ENCODE peak calls at places on chromosomes 11 and 22, in five cellular contexts. M is CD8-positive, alpha-beta T cell; L is fibroblast of mammary gland; T is WERI-Rb-1; Y is right lobe of liver. Q is an unnamed sample.

GRCh38 chr11:103024086-103024485 is 67.9 kb downstream of the DCUN1D5 start:
- DNase-seq in Y (no peak), T (no peak), L (no peak), M (no peak), Q (no peak)

GRCh38 chr11:104661901-104662300 is 236.4 kb downstream of the CASP12 start:
- DNase-seq in L (no peak), M (no peak), T (no peak), Y (no peak), Q (no peak)

GRCh38 chr11:62677160-62677559 is 1.7 kb downstream of the UBXN1 start:
- DNase-seq in L (no peak), Y (no peak), M (no peak), T (no peak), Q (no peak)

GRCh38 chr11:7892751-7893356 is 38.2 kb downstream of the OR10A6 start:
- DNase-seq in T (no peak), Y (no peak), L (peak), M (no peak), Q (no peak)

GRCh38 chr11:86931965-86932332 is 23.2 kb downstream of the FZD4 start:
- DNase-seq in Y (no peak), L (peak), T (no peak), M (no peak), Q (no peak)

GRCh38 chr11:110305169-110306018 is 9.0 kb upstream of the RDX start:
- DNase-seq in Y (no peak), T (no peak), L (no peak), M (no peak), Q (no peak)

GRCh38 chr11:39817248-39817647 is 1642.2 kb downstream of the LRRC4C start:
- DNase-seq in T (no peak), Y (peak), L (no peak), M (no peak), Q (no peak)

GRCh38 chr11:108927791-108928545 is 263.1 kb downstream of the DDX10 start:
- DNase-seq in L (peak), T (no peak), Y (no peak), M (no peak), Q (no peak)

GRCh38 chr22:50311606-50312351 is 4.3 kb upstream of the PLXNB2 start:
- DNase-seq in Y (no peak), T (no peak), M (no peak), L (no peak), Q (no peak)

GRCh38 chr22:30422481-30423295 is 2.9 kb upstream of the MTFP1 start:
- DNase-seq in T (peak), L (peak), Y (peak), M (no peak), Q (no peak)

GRCh38 chr11:6587360-6587953 is 16.0 kb downstream of the RRP8 start:
- DNase-seq in L (no peak), T (no peak), Y (peak), M (no peak), Q (no peak)

GRCh38 chr11:108693852-108694251 is 29.0 kb downstream of the DDX10 start:
- DNase-seq in M (no peak), T (no peak), L (peak), Y (no peak), Q (no peak)

GRCh38 chr11:11072067-11072466 is 214.2 kb upstream of the ZBED5 start:
- DNase-seq in M (no peak), Y (no peak), T (no peak), L (no peak), Q (no peak)

GRCh38 chr11:32318071-32318815 is 117.1 kb downstream of the WT1 start:
- DNase-seq in T (no peak), M (no peak), L (no peak), Y (no peak), Q (no peak)

GRCh38 chr22:20130319-20130718 is 1.3 kb upstream of the ZDHHC8 start:
- DNase-seq in T (no peak), Y (no peak), L (no peak), M (no peak), Q (no peak)

GRCh38 chr11:28808771-28809170 is 700.6 kb downstream of the METTL15 start:
- DNase-seq in M (no peak), Y (no peak), L (no peak), T (no peak), Q (no peak)

GRCh38 chr11:8934735-8935478 is 2.2 kb upstream of the C11orf16 start:
- DNase-seq in L (peak), T (peak), Y (no peak), M (no peak), Q (no peak)

GRCh38 chr11:72751293-72752087 is 718 bp downstream of the ARAP1 start:
- DNase-seq in Y (no peak), M (no peak), T (no peak), L (no peak), Q (no peak)

GRCh38 chr11:86663741-86664140 is 8.7 kb downstream of the ME3 start:
- DNase-seq in M (no peak), Y (no peak), L (no peak), T (no peak), Q (no peak)

GRCh38 chr11:15967966-15968365 is 388.4 kb downstream of the SOX6 start:
- DNase-seq in M (no peak), T (no peak), Y (no peak), L (peak), Q (no peak)

GRCh38 chr11:3947084-3947483 is 91.6 kb downstream of the STIM1 start:
- DNase-seq in T (no peak), L (peak), Y (no peak), M (peak), Q (no peak)

GRCh38 chr11:48001438-48002021 is 21.2 kb downstream of the PTPRJ start:
- DNase-seq in L (peak), M (peak), T (no peak), Y (peak), Q (no peak)

GRCh38 chr11:2586091-2586792 is 113.6 kb downstream of the KCNQ1OT1 start:
- DNase-seq in L (no peak), M (no peak), Y (peak), T (no peak), Q (peak)

GRCh38 chr11:45560153-45560934 is 105.1 kb downstream of the CHST1 start:
- DNase-seq in L (peak), T (peak), M (no peak), Y (no peak), Q (no peak)

GRCh38 chr11:29783506-29783905 is 233.3 kb downstream of the KCNA4 start:
- DNase-seq in L (no peak), T (no peak), M (no peak), Y (no peak), Q (no peak)

GRCh38 chr11:94132152-94132558 is 3.5 kb downstream of the PANX1 start:
- DNase-seq in L (peak), T (no peak), Y (no peak), M (no peak), Q (no peak)

GRCh38 chr11:9120659-9121350 is 29.4 kb upstream of the SCUBE2 start:
- DNase-seq in L (no peak), M (no peak), Y (no peak), T (peak), Q (no peak)

GRCh38 chr22:45859231-45860161 is 117.5 kb downstream of the WNT7B start:
- DNase-seq in M (no peak), T (no peak), Y (no peak), L (peak), Q (no peak)

GRCh38 chr22:30187726-30188407 is 58.7 kb downstream of the LIF start:
- DNase-seq in Y (no peak), L (peak), M (no peak), T (no peak), Q (no peak)

DNA sequence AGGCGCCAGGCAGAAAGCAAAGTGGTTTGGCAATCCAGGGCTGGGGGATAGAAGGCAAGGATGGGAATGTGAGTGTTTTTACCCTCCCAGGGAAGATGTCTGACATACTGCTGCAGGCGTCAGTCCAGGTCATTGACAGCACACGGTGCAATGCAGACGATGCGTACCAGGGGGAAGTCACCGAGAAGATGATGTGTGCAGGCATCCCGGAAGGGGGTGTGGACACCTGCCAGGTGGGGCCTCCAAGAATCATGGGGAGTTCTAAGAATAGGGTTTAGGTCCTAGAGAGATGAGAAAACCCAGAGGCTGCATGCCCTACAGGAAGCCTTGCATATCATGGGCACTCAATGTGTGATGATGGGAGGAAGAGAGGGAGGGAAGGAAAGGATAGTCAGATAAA is 28.3 kb upstream of the SMIM35 start:
- DNase-seq in T (no peak), Y (no peak), L (no peak), M (no peak), Q (no peak)
- TF ChIP-seq CTCF in T (no peak), Y (no peak), L (no peak), M (no peak), Q (no peak)

DNA sequence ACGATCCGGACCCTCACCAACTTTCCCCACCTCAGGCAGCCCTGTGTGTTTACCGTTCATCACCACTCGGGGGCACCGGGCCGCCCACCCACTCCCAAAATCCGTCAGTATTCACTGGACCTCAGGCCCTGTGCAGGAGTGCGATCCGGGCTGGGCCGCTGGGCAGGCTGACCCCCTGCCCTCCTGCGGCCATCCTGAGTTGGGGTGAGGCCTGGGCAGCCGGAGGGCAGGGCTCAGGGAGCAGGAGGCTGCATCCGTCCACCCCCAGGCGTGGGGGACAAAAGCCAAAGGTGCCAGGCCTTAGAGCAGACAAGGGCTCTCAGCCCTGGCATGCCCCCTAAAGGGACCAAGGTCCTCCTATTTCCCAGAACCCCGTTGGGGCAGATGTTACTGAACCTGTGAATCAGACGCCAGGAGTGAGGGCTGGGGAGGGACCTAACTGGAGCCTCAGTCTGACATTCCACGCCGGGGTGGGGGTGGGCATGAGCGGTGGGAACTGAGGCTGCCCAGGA is 16.8 kb upstream of the TMEM191C start:
- DNase-seq in T (no peak), M (no peak), L (no peak), Y (peak), Q (peak)
- TF ChIP-seq CTCF in T (peak), M (no peak), L (no peak), Y (no peak), Q (peak)

GRCh38 chr11:75073459-75074190 is 23.1 kb downstream of the OR2AT4 start:
- DNase-seq in M (no peak), Y (no peak), T (peak), L (no peak), Q (no peak)
- TF ChIP-seq CTCF in M (no peak), Y (no peak), T (peak), L (peak), Q (no peak)

GRCh38 chr11:93131709-93132108 is 66.1 kb downstream of the SLC36A4 start:
- DNase-seq in T (no peak), M (no peak), L (no peak), Y (no peak), Q (no peak)
- TF ChIP-seq CTCF in T (peak), M (no peak), L (peak), Y (no peak), Q (peak)

DNA sequence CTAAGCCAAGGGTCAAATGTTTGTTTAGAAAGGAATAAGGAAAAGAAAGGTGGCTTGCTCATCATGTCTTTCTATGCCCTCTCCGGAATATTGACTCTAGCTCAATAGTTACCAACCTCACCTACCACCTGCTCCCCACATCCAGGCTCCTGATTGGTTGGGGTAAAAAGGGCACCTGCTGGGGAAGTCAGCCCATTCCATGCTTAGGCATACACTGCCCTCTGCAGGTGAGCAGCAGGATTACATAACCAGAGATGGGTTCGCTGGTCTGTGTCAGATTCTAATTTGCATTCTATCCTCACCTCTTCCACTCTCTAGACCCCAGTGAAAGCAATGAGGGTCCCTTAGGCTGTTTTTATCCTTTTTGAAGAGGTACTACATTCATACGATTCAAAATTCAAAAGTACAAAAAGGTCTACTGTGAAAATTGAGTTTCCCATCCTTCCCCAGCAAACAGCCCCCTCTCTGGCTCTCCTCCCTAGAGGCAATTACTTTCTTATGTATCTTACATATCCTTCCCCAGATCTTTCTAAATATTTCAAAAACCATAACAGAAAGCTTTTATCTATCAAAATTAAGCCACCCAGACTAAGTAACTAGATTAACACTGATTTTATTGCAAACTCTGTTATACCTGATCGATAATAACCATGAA is 98.0 kb upstream of the ASPHD2 start:
- DNase-seq in T (peak), Y (peak), L (peak), M (peak), Q (peak)
- TF ChIP-seq CTCF in T (peak), Y (peak), L (peak), M (peak), Q (peak)

DNA sequence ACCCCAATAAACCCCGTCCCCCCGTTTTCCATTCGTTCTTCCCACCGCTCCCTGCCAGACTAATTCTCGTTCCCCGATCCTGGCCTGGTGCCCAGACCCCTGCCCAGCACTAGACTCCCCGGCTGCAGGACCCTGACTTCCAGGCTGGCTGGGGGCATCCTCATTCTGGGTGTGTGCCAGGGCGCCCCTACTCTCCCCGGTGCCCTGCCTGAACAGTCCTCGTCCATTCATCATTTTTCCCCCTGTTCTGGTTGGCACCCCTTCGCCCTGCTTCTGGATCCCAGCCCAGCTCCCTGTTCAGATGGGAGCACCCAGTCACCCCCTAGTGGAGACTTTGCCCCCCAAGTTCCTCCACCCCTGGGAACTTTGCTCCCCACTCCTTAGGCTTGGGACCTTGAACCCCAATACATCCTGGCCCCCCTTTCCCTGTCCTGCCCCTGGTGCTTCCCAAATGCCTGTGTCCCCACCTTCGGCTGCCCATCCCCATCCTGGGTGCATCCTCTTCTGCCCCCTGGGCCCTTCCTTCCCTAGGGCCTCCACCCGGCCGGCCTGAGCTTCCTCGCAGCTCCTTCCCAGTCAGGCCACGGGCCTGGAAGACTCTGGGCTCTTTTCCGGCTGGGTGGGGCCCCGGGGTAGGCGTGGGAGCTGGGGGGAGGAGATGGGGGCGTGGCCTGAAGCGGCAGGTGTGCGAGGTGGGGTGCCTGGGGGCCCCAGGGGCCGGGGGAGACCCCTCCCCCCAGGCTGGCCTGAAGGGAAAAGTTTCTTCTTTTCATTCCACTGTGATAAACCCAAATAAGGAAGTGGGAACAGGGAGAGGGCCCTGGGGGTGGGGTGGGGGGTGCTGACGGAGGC is 882 bp downstream of the PLCB3 start:
- DNase-seq in Y (no peak), T (peak), M (no peak), L (no peak), Q (no peak)
- TF ChIP-seq CTCF in Y (no peak), T (peak), M (peak), L (peak), Q (peak)

Q was measured in neural crest cell.